ENCODE peak calls at places on chromosomes 3 and 15, in eight cellular contexts. H is breast epithelium; U is CD8-positive, alpha-beta memory T cell; Q is stomach; N is fibroblast of lung; C is left ventricle myocardium inferior; P is sigmoid colon; Z is A549. V is an unnamed sample.

GRCh38 chr15:90214553-90215205 is 13.5 kb downstream of the SEMA4B start:
- DNase-seq in H (no peak), U (no peak), Q (no peak), N (no peak), C (no peak), P (no peak), Z (peak; percentile 69), V (no peak)

GRCh38 chr3:36175113-36175812 is 205.0 kb upstream of the STAC start:
- DNase-seq in H (no peak), U (no peak), Q (no peak), N (no peak), C (no peak), P (no peak), Z (no peak), V (no peak)

GRCh38 chr3:172614340-172615274 is 91.4 kb upstream of the TNFSF10 start:
- DNase-seq in H (no peak), U (no peak), Q (no peak), N (no peak), C (no peak), P (no peak), Z (no peak), V (no peak)

GRCh38 chr3:54122046-54122801 is at the start of gene CACNA2D3:
- DNase-seq in H (no peak), U (no peak), Q (peak; percentile 46), N (peak; percentile 26), C (peak; percentile 72), P (peak; percentile 82), Z (no peak), V (peak; percentile 56)

GRCh38 chr15:62709261-62709660 is 333.3 kb upstream of the TPM1 start:
- DNase-seq in H (no peak), U (no peak), Q (no peak), N (no peak), C (no peak), P (no peak), Z (no peak), V (no peak)

GRCh38 chr3:71120012-71120411 is 463.5 kb downstream of the FOXP1 start:
- DNase-seq in H (no peak), U (no peak), Q (no peak), N (no peak), C (no peak), P (no peak), Z (no peak), V (no peak)

GRCh38 chr15:80584973-80585372 is 110.1 kb upstream of the ABHD17C start:
- DNase-seq in H (no peak), U (no peak), Q (no peak), N (no peak), C (no peak), P (no peak), Z (no peak), V (no peak)

GRCh38 chr3:42192334-42193200 is 73.4 kb downstream of the CCK start:
- DNase-seq in H (no peak), U (no peak), Q (no peak), N (peak; percentile 45), C (no peak), P (no peak), Z (no peak), V (no peak)

GRCh38 chr15:68543546-68544008 is 35.2 kb upstream of the CORO2B start:
- DNase-seq in H (no peak), U (no peak), Q (no peak), N (no peak), C (no peak), P (no peak), Z (peak; percentile 68), V (no peak)

GRCh38 chr3:74599564-74599963 is 14.9 kb downstream of the CNTN3 start:
- DNase-seq in H (no peak), U (no peak), Q (no peak), N (no peak), C (no peak), P (no peak), Z (no peak), V (no peak)

GRCh38 chr3:106119691-106120090 is 250.9 kb upstream of the CBLB start:
- DNase-seq in H (no peak), U (no peak), Q (no peak), N (peak; percentile 77), C (no peak), P (no peak), Z (no peak), V (no peak)

GRCh38 chr3:181969925-181970324 is 258.2 kb downstream of the SOX2 start:
- DNase-seq in H (no peak), U (no peak), Q (no peak), N (no peak), C (no peak), P (no peak), Z (no peak), V (no peak)

GRCh38 chr15:46703871-46704637 is 1013.3 kb upstream of the SEMA6D start:
- DNase-seq in H (no peak), U (no peak), Q (no peak), N (no peak), C (no peak), P (no peak), Z (no peak), V (no peak)

GRCh38 chr15:77384589-77385359 is 35.1 kb downstream of the PEAK1 start:
- DNase-seq in H (no peak), U (no peak), Q (no peak), N (no peak), C (no peak), P (no peak), Z (no peak), V (no peak)

GRCh38 chr3:39541917-39542329 is 74.4 kb downstream of the MOBP start:
- DNase-seq in H (no peak), U (no peak), Q (no peak), N (peak; percentile 15), C (no peak), P (no peak), Z (peak; percentile 12), V (no peak)

GRCh38 chr3:30644615-30645014 is 38.2 kb downstream of the TGFBR2 start:
- DNase-seq in H (peak; percentile 44), U (peak; percentile 34), Q (peak; percentile 40), N (peak; percentile 77), C (peak; percentile 39), P (peak; percentile 92), Z (no peak), V (peak; percentile 68)

GRCh38 chr3:59812778-59813558 is 763.1 kb upstream of the CFAP20DC start:
- DNase-seq in H (no peak), U (no peak), Q (no peak), N (peak; percentile 77), C (no peak), P (no peak), Z (no peak), V (no peak)

DNA sequence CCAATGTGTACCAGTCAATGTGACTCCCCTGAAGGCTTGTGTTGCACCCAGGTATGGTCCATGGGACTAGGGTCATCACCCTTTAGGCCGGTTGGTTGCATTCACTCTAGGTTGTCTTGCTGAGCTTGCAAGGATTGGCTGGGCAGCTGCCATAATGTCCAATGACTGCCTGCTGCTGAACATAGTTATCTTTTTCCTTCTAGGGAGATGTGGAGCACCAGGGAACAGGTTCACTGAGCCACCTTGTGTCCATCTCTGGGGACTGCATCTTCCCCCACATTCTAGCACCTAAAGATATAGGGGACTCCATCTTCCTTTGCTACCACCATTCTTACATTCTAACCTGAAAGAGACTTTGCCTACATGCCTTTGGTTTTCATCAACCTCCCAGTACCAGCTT is 580.4 kb upstream of the TBL1XR1 start:
- DNase-seq in H (no peak), U (no peak), Q (peak; percentile 75), N (peak; percentile 48), C (peak; percentile 25), P (no peak), Z (peak; percentile 2), V (peak; percentile 46)
- H3K27ac ChIP-seq in H (no peak overlapping the region), U (no peak overlapping the region), Q (no peak overlapping the region), N (no peak overlapping the region), C (no peak overlapping the region), P (no peak overlapping the region), Z (no peak overlapping the region), V (no peak overlapping the region)

DNA sequence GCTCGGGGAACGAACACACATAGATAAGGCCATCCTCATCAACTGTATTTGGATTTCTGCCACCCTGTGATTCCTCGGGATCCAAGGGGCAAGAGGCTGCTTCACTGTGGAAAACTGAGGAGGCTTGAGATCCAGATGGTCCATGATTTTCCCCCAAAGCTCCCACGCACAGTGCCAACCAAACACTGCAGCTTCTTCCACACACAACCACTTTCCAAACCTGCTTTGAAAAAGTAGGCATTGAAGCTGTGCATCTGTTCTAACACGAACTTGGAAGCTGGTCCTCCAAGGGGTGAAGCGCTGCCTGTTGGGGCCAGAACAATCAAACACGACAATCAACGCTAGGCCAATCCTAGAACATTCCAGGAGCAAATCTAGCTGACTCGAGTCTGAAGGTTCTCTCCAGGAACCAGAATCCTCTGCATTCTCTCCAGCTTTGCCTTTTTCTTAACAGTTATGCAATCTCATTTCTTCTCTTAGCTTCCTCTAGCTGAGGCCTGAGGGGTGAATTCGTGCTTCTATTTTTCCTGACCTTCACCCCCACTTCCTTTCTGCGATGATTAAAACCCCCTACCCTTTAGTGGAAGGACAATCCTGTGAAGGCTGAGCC is 104.4 kb downstream of the LRRK1 start:
- DNase-seq in H (no peak), U (no peak), Q (peak; percentile 9), N (peak; percentile 11), C (no peak), P (peak; percentile 39), Z (no peak), V (no peak)
- H3K27ac ChIP-seq in H (peak overlapping the region; percentile 61), U (no peak overlapping the region), Q (peak overlapping the region; percentile 60), N (peak overlapping the region; percentile 78), C (peak overlapping the region; percentile 79), P (peak overlapping the region; percentile 64), Z (no peak overlapping the region), V (peak overlapping the region; percentile 67)

GRCh38 chr3:81743096-81744025 is 18.1 kb downstream of the GBE1 start:
- DNase-seq in H (no peak), U (no peak), Q (no peak), N (peak; percentile 97), C (no peak), P (peak; percentile 74), Z (peak; percentile 63), V (no peak)
- H3K27ac ChIP-seq in H (peak overlapping the region; percentile 50), U (no peak overlapping the region), Q (peak overlapping the region; percentile 77), N (peak overlapping the region; percentile 88), C (peak overlapping the region; percentile 80), P (peak overlapping the region; percentile 65), Z (peak overlapping the region; percentile 92), V (peak overlapping the region; percentile 9)

DNA sequence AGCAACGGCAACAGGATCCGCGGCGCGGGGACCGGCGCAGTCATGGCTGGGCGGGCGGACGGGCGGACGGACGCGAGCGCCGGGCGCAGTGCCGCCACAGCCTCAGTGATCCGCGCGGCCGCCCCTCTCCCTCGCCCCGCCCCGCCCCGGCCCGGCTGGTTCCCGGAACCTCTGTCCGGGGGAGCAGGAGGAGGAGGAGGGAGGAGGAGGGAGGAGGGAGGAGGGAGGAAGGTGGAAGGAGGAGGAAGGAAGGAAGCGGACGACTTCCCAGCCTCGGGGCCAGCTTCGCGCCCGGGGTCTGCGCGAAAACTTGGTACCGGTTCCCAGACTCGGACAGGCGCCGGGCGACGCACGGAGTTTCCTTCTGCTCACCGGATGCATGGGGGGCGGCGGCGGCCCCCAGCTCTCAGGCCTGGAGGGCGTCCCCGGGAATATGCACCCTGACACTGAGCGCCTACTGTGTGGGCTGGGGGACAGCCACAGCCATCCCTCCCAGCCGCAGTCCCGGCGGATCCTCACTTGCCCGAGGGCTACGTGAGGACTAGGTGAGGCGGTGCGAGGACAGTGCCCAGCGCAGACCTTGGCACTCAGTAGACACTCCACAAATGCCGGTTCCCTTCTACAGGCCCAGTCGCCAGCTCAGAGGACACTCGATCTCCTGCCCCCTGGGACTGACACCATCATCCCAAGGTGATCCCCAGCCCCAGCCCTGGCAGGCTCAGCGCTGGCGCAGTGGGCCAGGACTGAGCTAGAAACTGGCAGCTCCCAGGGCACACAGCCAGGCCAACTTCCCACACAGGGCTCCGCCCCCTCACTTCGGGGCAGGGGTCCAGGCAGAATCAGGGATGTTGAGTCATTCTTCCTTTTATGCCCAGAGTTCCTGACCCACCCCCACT is at the start of gene SHISA5:
- DNase-seq in H (peak; percentile 52), U (peak; percentile 52), Q (peak; percentile 76), N (peak; percentile 79), C (peak; percentile 88), P (peak; percentile 90), Z (no peak), V (peak; percentile 89)
- H3K27ac ChIP-seq in H (peak within 1 kb of the TSS; percentile 92), U (peak within 1 kb of the TSS; percentile 51), Q (peak within 1 kb of the TSS; percentile 93), N (peak within 1 kb of the TSS; percentile 77), C (peak within 1 kb of the TSS; percentile 96), P (peak within 1 kb of the TSS; percentile 88), Z (peak within 1 kb of the TSS; percentile 92), V (peak within 1 kb of the TSS; percentile 97)